ENCODE peak calls at places on chromosomes 3 and 15, in four cellular contexts. O is naive thymus-derived CD8-positive, alpha-beta T cell; Y is DMS153; Z is Panc1. A is an unnamed sample.
A peak's percentile ranks its signal among the peaks of the same experiment; 100 is the strongest.

GRCh38 chr15:77901251-77901881 is 176.1 kb downstream of the TBC1D2B start:
- DNase-seq in Y (no peak), O (no peak), Z (no peak), A (no peak)

GRCh38 chr3:187112934-187113793 is 26.1 kb downstream of the RPL39L start:
- DNase-seq in Y (no peak), Z (peak; percentile 32), O (peak; percentile 51), A (no peak)

GRCh38 chr15:37837276-37837675 is 97.2 kb upstream of the TMCO5A start:
- DNase-seq in O (no peak), Z (no peak), Y (no peak), A (no peak)

GRCh38 chr3:32937331-32937730 is 14.1 kb upstream of the CCR4 start:
- DNase-seq in Y (no peak), Z (no peak), O (no peak), A (no peak)

GRCh38 chr3:37867144-37867543 is 5.5 kb downstream of the CTDSPL start:
- DNase-seq in O (no peak), Z (no peak), Y (no peak), A (no peak)

GRCh38 chr3:15629860-15630597 is 28.5 kb downstream of the BTD start:
- DNase-seq in O (peak; percentile 76), Z (peak; percentile 66), Y (peak; percentile 10), A (peak; percentile 27)

GRCh38 chr15:72751751-72752455 is 31.7 kb downstream of the ADPGK start:
- DNase-seq in O (no peak), Z (no peak), Y (no peak), A (no peak)

GRCh38 chr3:41207355-41207754 is 8.1 kb downstream of the CTNNB1 start:
- DNase-seq in O (no peak), Y (no peak), Z (no peak), A (no peak)

GRCh38 chr15:82995938-82996337 is 9.9 kb downstream of the RAMAC start:
- DNase-seq in Z (no peak), O (no peak), Y (no peak), A (no peak)

GRCh38 chr3:38755130-38755529 is 60.9 kb downstream of the SCN10A start:
- DNase-seq in O (no peak), Z (no peak), Y (no peak), A (no peak)

GRCh38 chr15:88727439-88727838 is 75.8 kb upstream of the ACAN start:
- DNase-seq in Y (no peak), Z (no peak), O (no peak), A (no peak)

GRCh38 chr3:83890763-83891135 is 1068.0 kb upstream of the CADM2 start:
- DNase-seq in O (no peak), Y (no peak), Z (no peak), A (no peak)

GRCh38 chr15:58604455-58604923 is 145.0 kb downstream of the ADAM10 start:
- DNase-seq in Y (no peak), O (no peak), Z (no peak), A (no peak)

GRCh38 chr3:159237221-159237620 is 435.4 kb downstream of the MFSD1 start:
- DNase-seq in Z (no peak), Y (no peak), O (no peak), A (no peak)

GRCh38 chr3:78867409-78868372 is 900.1 kb downstream of the ROBO1 start:
- DNase-seq in Y (no peak), Z (no peak), O (no peak), A (no peak)

A was measured in NCI-H2107.